ENCODE peak calls at places on chromosomes 1 and 21, in seven cellular contexts. E is fibroblast of lung, N is left lung, M is endothelial cell of umbilical vein, R is ascending aorta, V is transverse colon, K is sigmoid colon. G is an unnamed sample. For H3K9me3, the result is how much of the 10 kb centered on the place peaks cover.

GRCh38 chr1:238589843-238590435 is 699.2 kb upstream of the ZP4 start:
- DNase-seq in E (peak), V (no peak), R (no peak), N (no peak), M (no peak), K (no peak), G (no peak)

GRCh38 chr1:35577071-35577998 is 4.2 kb downstream of the TFAP2E start:
- DNase-seq in E (no peak), N (peak), K (no peak), M (peak), V (peak), R (no peak), G (no peak)

GRCh38 chr1:42934541-42935312 is 23.9 kb downstream of the SLC2A1 start:
- DNase-seq in E (no peak), V (peak), R (peak), M (no peak), N (peak), K (peak), G (no peak)

GRCh38 chr1:235734335-235734734 is 84.8 kb upstream of the GNG4 start:
- DNase-seq in N (no peak), R (no peak), V (no peak), K (no peak), M (no peak), E (no peak), G (no peak)

GRCh38 chr1:92475029-92475428 is 11.7 kb downstream of the GFI1 start:
- DNase-seq in V (no peak), N (no peak), E (no peak), M (no peak), K (no peak), R (no peak), G (no peak)

GRCh38 chr21:33394260-33394659 is 9.0 kb upstream of the IFNGR2 start:
- DNase-seq in K (peak), M (no peak), E (no peak), R (peak), V (peak), N (peak), G (peak)

GRCh38 chr21:42220138-42220701 is 1.3 kb downstream of the ABCG1 start:
- DNase-seq in E (peak), N (peak), K (peak), M (peak), R (peak), V (peak), G (peak)

GRCh38 chr1:13760921-13761320 is 60.9 kb downstream of the PRDM2 start:
- DNase-seq in E (no peak), M (no peak), N (no peak), K (no peak), R (no peak), V (no peak), G (no peak)

GRCh38 chr1:201223852-201224670 is 33.4 kb downstream of the IGFN1 start:
- DNase-seq in K (no peak), R (no peak), M (no peak), E (no peak), V (no peak), N (peak), G (no peak)

GRCh38 chr1:197029749-197030148 is 37.3 kb downstream of the F13B start:
- DNase-seq in E (no peak), N (no peak), M (peak), V (no peak), K (no peak), R (no peak), G (no peak)

GRCh38 chr1:224492632-224493031 is 58.0 kb upstream of the WDR26 start:
- DNase-seq in E (no peak), M (no peak), K (no peak), V (no peak), R (no peak), N (no peak), G (no peak)

GRCh38 chr21:33893917-33894316 is 21.7 kb downstream of the ATP5PO start:
- DNase-seq in E (no peak), R (no peak), V (no peak), N (no peak), M (no peak), K (no peak), G (no peak)

GRCh38 chr1:170461762-170462384 is 70.1 kb upstream of the GORAB start:
- DNase-seq in K (no peak), V (no peak), R (peak), M (no peak), E (peak), N (peak), G (peak)

GRCh38 chr1:210049616-210050015 is 111.6 kb downstream of the SYT14 start:
- DNase-seq in M (no peak), R (no peak), K (no peak), N (no peak), E (no peak), V (no peak), G (no peak)

GRCh38 chr1:111515291-111516007 is 12.0 kb upstream of the ADORA3 start:
- DNase-seq in N (peak), M (peak), K (peak), R (peak), V (peak), E (peak), G (peak)

GRCh38 chr1:207908112-207908734 is 2.7 kb downstream of the CD34 start:
- DNase-seq in K (peak), M (peak), E (no peak), R (peak), V (no peak), N (no peak), G (peak)

GRCh38 chr1:178536844-178537371 is 24.0 kb downstream of the TEX35 start:
- DNase-seq in R (no peak), M (no peak), V (peak), N (no peak), E (peak), K (peak), G (peak)

GRCh38 chr1:226309398-226310122 is 596 bp upstream of the LIN9 start:
- DNase-seq in K (peak), R (no peak), E (peak), V (no peak), M (no peak), N (no peak), G (peak)

GRCh38 chr1:185488673-185489311 is 171.7 kb upstream of the IVNS1ABP start:
- DNase-seq in K (no peak), R (no peak), N (no peak), M (no peak), E (no peak), V (peak), G (no peak)

GRCh38 chr1:7042322-7043231 is 257.3 kb downstream of the CAMTA1 start:
- DNase-seq in E (peak), R (no peak), M (peak), K (no peak), N (no peak), V (no peak), G (no peak)

GRCh38 chr21:28590026-28590425 is 402.7 kb downstream of the LTN1 start:
- DNase-seq in N (no peak), M (no peak), E (no peak), V (no peak), R (no peak), K (no peak), G (no peak)

GRCh38 chr1:6351480-6352137 is 42.0 kb downstream of the ACOT7 start:
- DNase-seq in M (no peak), R (no peak), N (no peak), K (peak), V (peak), E (no peak), G (peak)

GRCh38 chr1:191174298-191174697 is 696.6 kb upstream of the BRINP3 start:
- DNase-seq in K (no peak), E (no peak), N (no peak), V (no peak), R (no peak), M (peak), G (no peak)

GRCh38 chr1:71944006-71944405 is 338.3 kb downstream of the NEGR1 start:
- DNase-seq in V (no peak), K (no peak), R (no peak), E (no peak), N (no peak), M (no peak), G (no peak)

GRCh38 chr21:16942703-16943102 is 570.1 kb upstream of the CXADR start:
- DNase-seq in R (no peak), K (no peak), M (peak), V (no peak), E (peak), N (no peak), G (no peak)

GRCh38 chr1:232020352-232020751 is 393.8 kb downstream of the DISC1 start:
- DNase-seq in V (no peak), M (no peak), R (no peak), N (no peak), E (no peak), K (no peak), G (no peak)

GRCh38 chr1:232014941-232015340 is 388.4 kb downstream of the DISC1 start:
- DNase-seq in N (no peak), M (no peak), R (no peak), V (no peak), K (no peak), E (no peak), G (no peak)

GRCh38 chr1:232017057-232017456 is 390.5 kb downstream of the DISC1 start:
- DNase-seq in N (no peak), E (no peak), V (no peak), K (no peak), M (no peak), R (no peak), G (no peak)

GRCh38 chr1:232018512-232019340 is 392.1 kb downstream of the DISC1 start:
- DNase-seq in R (no peak), E (no peak), V (no peak), K (no peak), M (no peak), N (no peak), G (no peak)

GRCh38 chr1:232016636-232017035 is 390.0 kb downstream of the DISC1 start:
- DNase-seq in K (no peak), V (no peak), R (no peak), N (no peak), E (peak), M (no peak), G (no peak)
- H3K9me3 ChIP-seq in K (under half), V (under half), R (under half), N (under half), E (under half), M (under half), G (under half)

DNA sequence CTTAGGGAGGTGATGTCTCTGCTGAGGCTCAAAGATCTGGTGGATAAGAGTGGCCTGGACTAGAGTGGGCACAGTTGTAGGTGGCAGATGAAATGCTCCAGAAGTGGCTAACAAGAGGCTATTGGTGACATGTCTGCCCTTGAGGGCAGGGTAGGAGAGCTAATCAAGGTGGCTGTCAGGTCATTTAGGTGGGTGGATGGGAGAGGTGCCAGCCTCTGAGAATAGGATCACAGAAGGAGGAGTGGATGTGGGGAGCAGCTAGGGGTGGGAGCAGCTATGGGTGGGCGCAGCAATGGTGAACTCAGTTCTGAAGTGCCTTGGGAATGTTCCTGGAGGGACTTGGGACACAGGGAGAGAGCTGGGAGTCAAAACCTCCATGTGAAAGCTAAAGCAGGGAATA is 142.0 kb upstream of the GRIK3 start:
- DNase-seq in M (no peak), K (no peak), V (no peak), E (no peak), N (no peak), R (no peak), G (no peak)
- H3K9me3 ChIP-seq in M (under half), K (under half), V (under half), E (under half), N (under half), R (under half), G (under half)

DNA sequence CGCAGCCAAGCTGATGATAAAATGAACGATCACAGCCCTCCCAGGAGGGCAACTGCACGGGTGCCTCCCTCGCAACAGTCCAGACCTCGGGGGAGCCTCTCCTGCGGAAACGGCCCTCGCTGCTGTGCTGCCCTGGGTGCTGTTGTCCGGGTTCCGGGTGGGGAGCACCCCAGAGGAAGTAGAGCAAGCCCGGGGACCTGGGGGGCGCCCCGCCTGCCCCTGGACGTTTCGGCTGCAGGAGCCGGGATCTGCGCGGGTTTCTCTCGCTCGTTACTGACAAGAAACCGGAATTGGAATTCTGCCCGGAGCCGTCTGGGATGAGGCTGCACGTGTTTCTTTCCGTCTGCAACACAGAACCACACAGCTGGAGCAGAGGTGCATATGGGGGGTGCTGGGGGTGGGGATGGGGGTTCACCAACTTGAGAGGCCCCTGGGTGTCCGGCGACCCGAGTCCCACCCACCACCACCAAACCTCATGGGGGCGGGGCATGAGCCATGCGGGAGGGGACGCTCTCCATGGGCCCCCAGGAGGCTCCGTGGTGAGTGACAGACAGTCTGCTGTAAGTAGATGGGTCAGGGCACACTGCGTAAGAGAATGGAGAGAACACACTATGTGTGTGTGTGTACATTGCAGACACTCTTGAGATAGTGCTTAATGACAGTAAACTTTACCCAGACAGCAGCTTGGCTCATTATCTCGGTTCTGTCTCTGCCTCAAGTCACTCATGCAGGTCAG is 261.4 kb upstream of the C1orf174 start:
- DNase-seq in N (no peak), E (no peak), R (no peak), K (no peak), M (no peak), V (no peak), G (no peak)
- H3K9me3 ChIP-seq in N (under half), E (under half), R (under half), K (under half), M (under half), V (under half), G (under half)

GRCh38 chr1:50421768-50422674 is 1.2 kb downstream of the DMRTA2 start:
- DNase-seq in E (no peak), N (no peak), M (no peak), R (no peak), V (no peak), K (no peak), G (no peak)
- H3K9me3 ChIP-seq in E (under half), N (under half), M (under half), R (under half), V (under half), K (under half), G (under half)

DNA sequence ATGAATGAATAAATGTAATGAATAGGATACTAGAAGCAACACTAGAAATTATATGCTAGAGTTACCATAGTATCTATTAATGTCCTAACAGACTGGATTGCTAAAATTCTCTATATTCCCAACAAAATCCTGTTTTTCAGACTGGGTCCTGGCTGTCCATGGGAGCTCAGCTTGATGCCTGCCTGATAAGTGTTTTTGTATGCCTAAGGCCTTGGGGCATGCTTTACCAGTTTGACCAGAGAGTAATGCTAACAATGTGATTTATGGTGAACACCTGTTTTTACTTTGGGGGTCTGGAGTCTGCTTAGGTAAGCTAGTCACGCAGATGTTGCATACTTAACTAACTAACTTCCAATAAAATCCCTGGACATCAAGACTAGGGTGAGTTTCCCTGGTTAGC is 318.8 kb upstream of the DEPDC1 start:
- DNase-seq in M (no peak), K (no peak), N (no peak), E (no peak), R (no peak), V (no peak), G (no peak)
- H3K9me3 ChIP-seq in M (under half), K (under half), N (under half), E (under half), R (under half), V (under half), G (under half)